ENCODE peak calls at places on chromosome 13, in eight cellular contexts. D, F, R, Y, I, C, L and M are unnamed samples.

GRCh38 chr13:109610517-109610916 is 175.9 kb downstream of the IRS2 start:
- DNase-seq in L (no peak), R (peak; percentile 12), D (peak; percentile 70), Y (no peak), F (peak; percentile 24), I (peak; percentile 29), C (no peak), M (peak; percentile 1)

GRCh38 chr13:36981156-36981743 is 17.9 kb downstream of the ALG5 start:
- DNase-seq in I (peak; percentile 80), Y (peak; percentile 36), D (no peak), F (peak; percentile 55), R (no peak), L (peak; percentile 3), C (no peak), M (no peak)

GRCh38 chr13:41216160-41216559 is 21.8 kb upstream of the KBTBD7 start:
- DNase-seq in L (no peak), D (no peak), I (no peak), F (peak; percentile 52), Y (no peak), R (no peak), C (no peak), M (no peak)

GRCh38 chr13:94525781-94526180 is 46.3 kb upstream of the DCT start:
- DNase-seq in Y (no peak), I (no peak), R (no peak), F (no peak), D (no peak), C (no peak), L (no peak), M (no peak)

GRCh38 chr13:32125221-32125621 is 93.6 kb downstream of the FRY start:
- DNase-seq in C (no peak), Y (peak; percentile 95), R (no peak), I (no peak), F (peak; percentile 91), D (no peak), L (no peak), M (no peak)

GRCh38 chr13:94329754-94330551 is 149.5 kb downstream of the DCT start:
- DNase-seq in D (no peak), C (no peak), R (peak; percentile 17), I (no peak), F (peak; percentile 87), Y (peak; percentile 77), L (no peak), M (no peak)

GRCh38 chr13:71618154-71618553 is 248.8 kb downstream of the DACH1 start:
- DNase-seq in D (no peak), C (no peak), I (no peak), L (no peak), F (no peak), R (no peak), Y (no peak), M (no peak)

GRCh38 chr13:79393564-79394249 is 12.3 kb downstream of the RBM26 start:
- DNase-seq in I (peak; percentile 36), C (no peak), L (peak; percentile 25), R (no peak), Y (no peak), F (no peak), D (no peak), M (no peak)

GRCh38 chr13:52845334-52845761 is 3.1 kb downstream of the PCDH8 start:
- DNase-seq in D (no peak), Y (no peak), I (no peak), F (no peak), R (no peak), L (no peak), C (no peak), M (no peak)

GRCh38 chr13:101144808-101145419 is 271.4 kb downstream of the NALCN start:
- DNase-seq in I (peak; percentile 83), R (no peak), D (no peak), C (no peak), L (peak; percentile 58), F (peak; percentile 55), Y (no peak), M (no peak)

GRCh38 chr13:45219938-45220375 is 19.1 kb upstream of the KCTD4 start:
- DNase-seq in I (peak; percentile 83), L (no peak), Y (no peak), C (no peak), R (no peak), F (peak; percentile 88), D (no peak), M (no peak)

GRCh38 chr13:57629391-57629804 is 2.1 kb upstream of the PCDH17 start:
- DNase-seq in F (no peak), I (peak; percentile 35), Y (no peak), R (peak; percentile 21), L (no peak), D (peak; percentile 41), C (no peak), M (no peak)

GRCh38 chr13:100789481-100789880 is 114.9 kb upstream of the TMTC4 start:
- DNase-seq in C (no peak), Y (no peak), F (no peak), I (no peak), R (no peak), D (no peak), L (peak; percentile 91), M (no peak)

GRCh38 chr13:61135583-61135982 is 280.1 kb downstream of the PCDH20 start:
- DNase-seq in L (no peak), R (no peak), I (no peak), F (no peak), C (no peak), D (no peak), Y (no peak), M (no peak)

GRCh38 chr13:51360489-51360888 is 21.0 kb downstream of the SERPINE3 start:
- DNase-seq in L (peak; percentile 21), C (no peak), R (no peak), Y (no peak), I (no peak), F (no peak), D (no peak), M (no peak)

GRCh38 chr13:41660426-41660825 is 203.1 kb downstream of the RGCC start:
- DNase-seq in C (no peak), D (no peak), Y (no peak), R (no peak), L (no peak), I (no peak), F (no peak), M (no peak)

GRCh38 chr13:80131204-80131603 is 209.7 kb downstream of the SPRY2 start:
- DNase-seq in I (peak; percentile 78), Y (no peak), C (no peak), D (peak; percentile 88), L (no peak), F (peak; percentile 68), R (peak; percentile 60), M (no peak)

GRCh38 chr13:27792393-27793218 is at the start of gene GSX1:
- DNase-seq in I (peak; percentile 86), C (peak; percentile 63), F (peak; percentile 55), Y (no peak), D (peak; percentile 80), L (no peak), R (peak; percentile 81), M (no peak)

GRCh38 chr13:112444001-112444311 is 67.8 kb downstream of the SPACA7 start:
- DNase-seq in R (peak; percentile 77), Y (no peak), C (peak; percentile 81), D (peak; percentile 69), F (peak; percentile 55), L (peak; percentile 76), I (peak; percentile 72), M (peak; percentile 65)

GRCh38 chr13:33007237-33007636 is 9.0 kb upstream of the KL start:
- DNase-seq in Y (no peak), F (no peak), D (no peak), C (no peak), I (no peak), L (no peak), R (no peak), M (no peak)

GRCh38 chr13:88623150-88623549 is 952.0 kb downstream of the SLITRK5 start:
- DNase-seq in D (no peak), R (no peak), F (no peak), C (no peak), L (no peak), Y (no peak), I (no peak), M (no peak)

GRCh38 chr13:45779901-45780300 is 71.7 kb downstream of the SIAH3 start:
- DNase-seq in R (no peak), D (no peak), F (no peak), L (no peak), I (no peak), Y (no peak), C (no peak), M (no peak)

GRCh38 chr13:111326981-111327642 is 6.7 kb downstream of the TEX29 start:
- DNase-seq in R (no peak), L (no peak), Y (no peak), D (no peak), F (no peak), I (no peak), C (no peak), M (no peak)

GRCh38 chr13:94656766-94657165 is 55.1 kb downstream of the GPR180 start:
- DNase-seq in D (no peak), R (no peak), C (no peak), L (no peak), F (peak; percentile 91), Y (peak; percentile 94), I (no peak), M (no peak)

GRCh38 chr13:80571346-80572307 is 230.7 kb upstream of the SPRY2 start:
- DNase-seq in L (no peak), C (no peak), I (no peak), Y (no peak), R (no peak), D (peak; percentile 34), F (no peak), M (no peak)

GRCh38 chr13:114049026-114049425 is 75.2 kb upstream of the C13orf46 start:
- DNase-seq in D (peak; percentile 40), F (no peak), L (no peak), I (no peak), Y (no peak), C (peak; percentile 62), R (no peak), M (peak; percentile 56)

GRCh38 chr13:98291658-98292057 is 114.6 kb upstream of the RNF113B start:
- DNase-seq in Y (no peak), R (peak; percentile 35), D (no peak), C (no peak), I (no peak), L (no peak), F (no peak), M (no peak)

GRCh38 chr13:39751805-39752204 is 96.3 kb downstream of the COG6 start:
- DNase-seq in I (no peak), F (no peak), Y (no peak), D (no peak), R (no peak), L (no peak), C (no peak), M (no peak)

GRCh38 chr13:47310376-47310775 is 413.5 kb upstream of the HTR2A start:
- DNase-seq in I (no peak), F (no peak), C (no peak), R (no peak), Y (no peak), D (no peak), L (no peak), M (no peak)